ENCODE peak calls at places on chromosomes 6 and 20, in six cellular contexts. P is thoracic aorta; O is kidney glomerular epithelial cell; W is fibroblast of lung; M is non-pigmented ciliary epithelial cell; X is activated CD8-positive, alpha-beta memory T cell treated with anti-CD3 and anti-CD28 coated beads, Interleukin-2, amount 50 U/mL, for 4 hours. U is an unnamed sample.

GRCh38 chr6:33343953-33344611 is 26.5 kb upstream of the ZBTB22 start:
- DNase-seq in P (no peak), O (no peak), W (no peak), M (no peak), X (peak), U (no peak)

GRCh38 chr6:42532038-42532669 is 31.7 kb upstream of the UBR2 start:
- DNase-seq in P (no peak), O (peak), W (peak), M (peak), X (no peak), U (peak)

GRCh38 chr6:6962086-6962485 is 145.7 kb upstream of the RREB1 start:
- DNase-seq in P (no peak), O (no peak), W (no peak), M (no peak), X (no peak), U (no peak)

GRCh38 chr6:133889557-133890301 is 816 bp downstream of the TCF21 start:
- DNase-seq in P (no peak), O (peak), W (peak), M (peak), X (no peak), U (no peak)

GRCh38 chr6:34132486-34133185 is 13.3 kb downstream of the GRM4 start:
- DNase-seq in P (no peak), O (peak), W (peak), M (no peak), X (peak), U (no peak)

GRCh38 chr6:33886673-33887144 is 82.9 kb upstream of the MLN start:
- DNase-seq in P (no peak), O (peak), W (peak), M (no peak), X (no peak), U (peak)

GRCh38 chr6:36666726-36667591 is 11.6 kb upstream of the CDKN1A start:
- DNase-seq in P (peak), O (peak), W (peak), M (peak), X (no peak), U (peak)

GRCh38 chr20:48808382-48809034 is 19.3 kb downstream of the PREX1 start:
- DNase-seq in P (no peak), O (no peak), W (no peak), M (no peak), X (no peak), U (no peak)

GRCh38 chr20:60271597-60271996 is 313.4 kb downstream of the CDH26 start:
- DNase-seq in P (no peak), O (no peak), W (no peak), M (no peak), X (no peak), U (no peak)

GRCh38 chr20:10857362-10858070 is 183.7 kb upstream of the JAG1 start:
- DNase-seq in P (peak), O (peak), W (peak), M (peak), X (no peak), U (no peak)

GRCh38 chr20:5357942-5358341 is 41.2 kb upstream of the PROKR2 start:
- DNase-seq in P (no peak), O (no peak), W (no peak), M (no peak), X (no peak), U (no peak)

U was measured in epithelial cell of prostate.